ENCODE peak calls at places on chromosomes 3 and 15, in five cellular contexts. E, Q, F, P and S are unnamed samples.

GRCh38 chr15:83766326-83766725 is 112.4 kb downstream of the ADAMTSL3 start:
- DNase-seq in E (no peak), Q (peak), F (no peak), P (no peak), S (no peak)

GRCh38 chr3:113312416-113312815 is 101.1 kb downstream of the BOC start:
- DNase-seq in E (no peak), Q (no peak), F (no peak), P (no peak), S (no peak)

GRCh38 chr15:39597751-39598185 is 16.9 kb downstream of the THBS1 start:
- DNase-seq in E (peak), Q (peak), F (no peak), P (no peak), S (no peak)

GRCh38 chr3:143510601-143511000 is 337.7 kb downstream of the SLC9A9 start:
- DNase-seq in E (no peak), Q (no peak), F (no peak), P (no peak), S (no peak)

GRCh38 chr3:188631291-188632010 is 477.5 kb downstream of the LPP start:
- DNase-seq in E (peak), Q (no peak), F (no peak), P (no peak), S (no peak)

GRCh38 chr15:80153900-80154299 is 1.1 kb downstream of the FAH start:
- DNase-seq in E (peak), Q (peak), F (no peak), P (no peak), S (no peak)

GRCh38 chr3:65761890-65762605 is 276.7 kb downstream of the MAGI1 start:
- DNase-seq in E (no peak), Q (no peak), F (no peak), P (no peak), S (no peak)

GRCh38 chr3:36901588-36901987 is 43.3 kb downstream of the TRANK1 start:
- DNase-seq in E (no peak), Q (no peak), F (no peak), P (no peak), S (no peak)

GRCh38 chr3:155853214-155854146 is 747 bp downstream of the SLC33A1 start:
- DNase-seq in E (no peak), Q (peak), F (no peak), P (peak), S (no peak)

GRCh38 chr3:155859859-155860258 is 5.6 kb upstream of the SLC33A1 start:
- DNase-seq in E (no peak), Q (peak), F (no peak), P (peak), S (no peak)

DNA sequence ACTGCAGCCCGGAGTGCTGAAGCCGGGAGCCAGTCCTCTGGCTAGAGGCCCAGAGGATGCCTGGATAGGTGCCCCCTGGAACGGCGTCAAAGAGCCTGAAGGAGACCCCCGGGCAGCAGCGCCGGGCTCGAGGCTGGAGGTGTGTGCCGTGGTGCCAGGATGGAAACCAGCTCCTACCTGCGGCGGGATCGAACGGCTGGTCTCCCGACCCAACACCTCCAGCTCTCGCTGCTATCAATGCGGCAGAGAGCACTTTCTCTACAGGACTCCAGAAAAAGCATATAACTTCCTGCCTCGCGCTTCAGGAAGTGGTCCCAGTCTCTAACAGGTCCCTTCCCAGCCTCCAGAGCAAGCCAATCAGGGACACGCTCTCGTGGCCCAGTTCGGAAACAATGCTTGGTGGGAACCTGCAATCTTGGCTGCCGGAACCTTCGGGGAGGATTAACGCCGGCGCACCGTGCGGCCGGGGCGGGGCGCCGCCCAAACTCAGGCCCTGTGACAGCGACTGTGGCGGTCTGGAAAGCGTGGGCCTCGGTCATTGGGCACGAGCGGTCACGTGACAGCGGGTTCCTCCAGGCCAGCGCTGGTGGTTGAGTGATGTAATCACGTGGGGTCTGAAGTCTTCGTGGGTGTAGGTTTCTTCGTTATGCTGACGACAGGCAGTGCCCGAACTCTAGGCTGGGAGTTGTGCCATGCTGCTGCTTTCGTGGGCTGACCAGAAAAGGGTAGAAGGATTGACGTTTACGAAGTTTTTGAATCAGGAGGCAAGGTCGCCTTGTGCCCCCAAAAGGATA is at the start of gene SLC33A1:
- DNase-seq in E (peak), Q (peak), F (peak), P (peak), S (peak)
- TF ChIP-seq CTCF in E (no peak), Q (no peak), F (peak), P (no peak), S (no peak)

DNA sequence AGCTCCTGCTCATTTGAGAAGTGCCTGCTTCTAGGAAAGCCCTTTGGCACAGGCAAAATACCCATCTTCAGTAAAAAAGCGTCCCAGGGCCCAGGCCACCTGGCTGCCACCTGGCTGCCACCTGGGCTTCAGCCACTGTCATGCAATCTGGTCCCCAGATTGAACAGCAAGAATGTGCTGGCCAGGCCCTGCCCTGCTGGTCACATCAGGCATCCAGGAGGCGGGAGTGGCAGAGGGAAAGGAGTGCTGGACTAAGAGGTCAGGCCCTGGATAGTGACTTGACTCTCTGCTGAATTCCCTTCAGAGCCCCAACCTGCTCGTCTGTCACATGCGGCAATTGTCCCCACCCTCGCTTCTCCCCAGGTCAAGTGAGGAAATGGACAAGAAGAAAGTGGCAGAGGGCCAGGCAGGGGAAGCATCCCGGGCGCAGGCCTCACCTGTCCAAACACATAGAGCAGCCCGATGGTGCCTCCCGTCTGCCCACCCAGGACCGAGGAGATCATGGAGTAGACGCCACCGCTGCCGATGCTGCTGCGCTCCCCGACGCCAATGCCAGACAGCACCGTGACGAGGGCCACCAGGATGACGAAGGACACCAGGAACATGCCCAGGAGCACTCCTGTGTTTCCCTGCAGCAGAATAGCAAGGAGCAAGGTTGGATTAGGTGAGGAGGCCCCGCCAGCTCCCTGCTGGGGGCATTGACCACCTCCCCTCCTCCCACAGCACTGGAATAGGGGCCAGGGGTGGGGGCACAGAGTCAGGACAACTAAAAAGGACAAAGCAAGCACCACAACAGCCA is 25.5 kb downstream of the SLC12A8 start:
- DNase-seq in E (peak), Q (no peak), F (no peak), P (no peak), S (no peak)
- TF ChIP-seq CTCF in E (no peak), Q (no peak), F (no peak), P (no peak), S (no peak)

DNA sequence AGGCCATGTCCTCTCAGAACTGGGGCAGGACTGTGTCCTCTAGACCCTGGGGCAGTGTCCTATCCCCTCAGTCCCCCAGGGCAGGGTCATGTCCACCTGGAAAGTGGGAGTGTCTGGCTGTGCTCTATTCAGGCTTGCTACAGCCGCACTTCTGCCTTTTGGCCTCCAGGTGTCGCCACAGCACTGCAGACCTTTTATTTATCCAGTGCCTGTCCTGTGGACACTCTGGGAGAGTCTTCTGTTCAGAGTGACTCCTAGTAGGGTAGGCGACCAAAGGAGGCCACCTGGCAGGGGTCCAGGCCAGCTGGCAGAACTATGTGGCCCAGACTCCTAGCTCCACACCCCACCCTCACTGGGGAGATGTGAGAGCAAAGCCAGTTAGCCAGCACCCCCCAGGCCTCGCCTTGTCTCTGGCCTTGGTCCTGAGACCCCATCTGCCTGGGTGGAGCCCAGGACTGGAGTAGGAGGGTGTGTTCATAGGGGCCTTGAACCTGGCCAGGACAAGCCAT is 3.9 kb downstream of the TMIE start:
- DNase-seq in E (peak), Q (peak), F (peak), P (peak), S (peak)
- TF ChIP-seq CTCF in E (peak), Q (peak), F (peak), P (peak), S (peak)

GRCh38 chr15:28918141-28918983 is 32.6 kb downstream of the APBA2 start:
- DNase-seq in E (no peak), Q (peak), F (no peak), P (no peak), S (no peak)
- TF ChIP-seq CTCF in E (no peak), Q (peak), F (no peak), P (no peak), S (no peak)

GRCh38 chr3:152076148-152076547 is 192.6 kb upstream of the MBNL1 start:
- DNase-seq in E (no peak), Q (peak), F (no peak), P (no peak), S (no peak)
- TF ChIP-seq CTCF in E (no peak), Q (no peak), F (no peak), P (no peak), S (no peak)

GRCh38 chr3:191809326-191809949 is 348.5 kb downstream of the PYDC2 start:
- DNase-seq in E (no peak), Q (no peak), F (no peak), P (no peak), S (no peak)
- TF ChIP-seq CTCF in E (no peak), Q (no peak), F (no peak), P (no peak), S (no peak)

DNA sequence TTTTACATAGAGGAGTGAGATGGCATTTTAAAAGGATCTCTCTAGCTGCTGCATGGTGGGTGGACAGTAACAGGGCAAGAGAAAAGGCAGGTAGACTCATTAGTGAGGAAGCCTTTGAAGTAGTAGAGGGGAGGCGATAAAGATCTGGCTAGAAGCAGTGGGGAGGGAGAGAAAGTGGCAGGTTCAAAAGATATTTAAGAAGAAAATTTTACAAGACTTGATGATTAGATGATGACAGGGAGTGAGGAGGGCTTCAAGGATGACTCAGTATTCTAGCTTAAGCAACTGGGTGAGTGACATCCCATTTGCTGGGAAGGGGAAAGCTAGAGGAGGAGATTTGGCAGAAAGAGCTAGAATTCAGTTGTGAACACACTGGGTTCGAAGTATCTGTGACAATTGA is 3.8 kb upstream of the BRPF1 start:
- DNase-seq in E (no peak), Q (peak), F (no peak), P (no peak), S (no peak)
- TF ChIP-seq CTCF in E (no peak), Q (no peak), F (no peak), P (no peak), S (no peak)

DNA sequence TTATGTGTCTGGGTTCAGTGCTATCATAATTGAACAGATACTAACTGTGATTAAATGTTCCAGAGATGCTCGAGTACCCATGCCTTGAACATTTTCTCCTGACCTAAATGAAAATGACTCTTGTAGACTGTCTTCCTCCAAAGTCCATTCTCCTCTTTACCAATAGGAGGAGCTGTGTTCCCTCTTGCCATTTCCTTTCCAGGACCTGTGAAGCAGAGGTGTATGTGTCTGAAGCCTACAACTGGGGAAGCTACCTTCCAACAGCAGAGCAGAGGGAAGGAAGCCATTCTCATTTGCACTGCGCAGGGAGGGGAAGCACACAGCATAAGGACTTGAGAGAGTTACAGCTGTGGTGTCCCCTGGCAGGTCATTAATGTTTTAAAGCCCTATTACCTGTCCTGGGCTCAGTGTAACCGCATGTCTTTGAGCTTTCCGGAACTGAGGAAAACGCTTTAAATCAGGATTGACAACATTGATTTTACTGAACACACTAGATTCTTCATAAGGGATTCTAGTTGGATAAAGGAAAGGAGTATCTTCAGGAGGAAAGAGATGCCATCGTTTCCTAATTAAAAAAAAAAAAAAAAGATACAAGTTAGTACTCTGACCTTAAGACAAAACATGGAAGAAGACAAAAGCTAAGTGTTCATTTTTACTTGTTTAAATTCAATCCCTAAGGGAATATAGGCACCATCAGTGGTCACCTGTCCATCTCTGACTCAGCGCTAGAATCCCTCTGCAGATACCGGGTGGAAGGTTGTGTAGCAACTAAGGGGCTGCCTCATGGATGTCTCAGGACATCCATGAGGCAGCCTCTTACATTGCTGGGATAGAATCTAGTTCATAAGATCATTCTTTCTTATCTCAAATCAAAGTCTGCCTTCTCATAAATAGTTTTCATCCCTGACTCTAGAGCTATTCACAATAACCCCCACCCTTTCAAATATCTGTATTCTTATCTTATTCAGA is 38.5 kb downstream of the HSPBAP1 start:
- DNase-seq in E (peak), Q (peak), F (no peak), P (peak), S (no peak)
- TF ChIP-seq CTCF in E (peak), Q (peak), F (no peak), P (peak), S (peak)

GRCh38 chr15:42798802-42799201 is 61.9 kb upstream of the CDAN1 start:
- DNase-seq in E (no peak), Q (no peak), F (no peak), P (no peak), S (no peak)

GRCh38 chr15:42796955-42797779 is 60.2 kb upstream of the CDAN1 start:
- DNase-seq in E (peak), Q (peak), F (no peak), P (no peak), S (no peak)

GRCh38 chr15:42802168-42802567 is 65.2 kb upstream of the CDAN1 start:
- DNase-seq in E (no peak), Q (no peak), F (no peak), P (no peak), S (no peak)

GRCh38 chr15:42803436-42803835 is 66.5 kb upstream of the CDAN1 start:
- DNase-seq in E (no peak), Q (no peak), F (no peak), P (no peak), S (no peak)

GRCh38 chr15:42800731-42801474 is 64.0 kb upstream of the CDAN1 start:
- DNase-seq in E (no peak), Q (no peak), F (no peak), P (peak), S (no peak)
- TF ChIP-seq CTCF in E (no peak), Q (no peak), F (no peak), P (peak), S (no peak)

DNA sequence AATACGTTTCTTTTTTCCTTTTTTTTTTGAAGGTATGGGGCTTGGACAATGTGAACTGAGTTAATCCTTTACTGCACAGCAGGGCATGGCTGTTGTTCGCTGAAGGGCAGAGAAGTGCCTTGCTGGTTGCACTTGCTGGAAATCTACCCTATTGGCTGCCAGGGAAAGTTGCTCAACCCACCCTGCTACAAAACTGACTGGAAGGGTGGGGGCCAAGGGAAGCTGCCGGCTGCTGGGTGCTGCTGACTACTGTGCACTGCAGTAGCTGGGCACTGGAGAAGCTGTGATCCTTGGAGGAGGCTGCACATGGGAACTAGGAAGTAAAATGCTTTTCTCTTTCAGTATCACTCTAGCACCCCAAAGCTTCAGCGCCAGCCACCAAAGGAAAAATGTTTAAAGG is 70.5 kb downstream of the ETV5 start:
- DNase-seq in E (no peak), Q (no peak), F (no peak), P (no peak), S (no peak)
- TF ChIP-seq CTCF in E (no peak), Q (no peak), F (no peak), P (no peak), S (no peak)